ENCODE peak calls at places on chromosomes 3 and 15, in six cellular contexts. D is cardiac fibroblast, T is NB4, G is fibroblast of pulmonary artery, E is left lung, M is IMR-90. X is an unnamed sample.

GRCh38 chr3:87088366-87088983 is 97.5 kb upstream of the VGLL3 start:
- DNase-seq in G (peak; percentile 18), M (no peak), E (no peak), T (no peak), D (peak; percentile 38), X (no peak)

GRCh38 chr3:192130534-192131132 is 596.7 kb downstream of the FGF12 start:
- DNase-seq in T (peak; percentile 46), G (peak; percentile 36), E (peak; percentile 30), M (peak; percentile 2), D (peak; percentile 60), X (peak; percentile 1)

GRCh38 chr3:132034486-132035464 is at the start of gene CPNE4:
- DNase-seq in E (peak; percentile 72), D (peak; percentile 79), G (peak; percentile 74), T (peak; percentile 80), M (peak; percentile 51), X (peak; percentile 46)

GRCh38 chr3:188734395-188734794 is 437.4 kb upstream of the TPRG1 start:
- DNase-seq in E (no peak), D (no peak), T (no peak), M (no peak), G (no peak), X (no peak)

GRCh38 chr3:127457094-127457475 is 133.4 kb downstream of the TPRA1 start:
- DNase-seq in M (peak; percentile 60), E (peak; percentile 36), G (peak; percentile 80), D (peak; percentile 65), T (no peak), X (no peak)

GRCh38 chr3:177589921-177590336 is 392.6 kb upstream of the TBL1XR1 start:
- DNase-seq in G (peak; percentile 95), E (no peak), M (peak; percentile 93), D (peak; percentile 97), T (no peak), X (peak; percentile 89)

GRCh38 chr3:177357352-177358084 is 160.2 kb upstream of the TBL1XR1 start:
- DNase-seq in E (peak; percentile 42), T (peak; percentile 86), G (peak; percentile 86), M (peak; percentile 89), D (peak; percentile 94), X (peak; percentile 52)

GRCh38 chr3:132488136-132488535 is 70.8 kb downstream of the DNAJC13 start:
- DNase-seq in G (no peak), D (no peak), M (no peak), T (no peak), E (no peak), X (no peak)

GRCh38 chr3:14841836-14842235 is 23.1 kb downstream of the FGD5 start:
- DNase-seq in M (no peak), E (no peak), D (no peak), G (no peak), T (no peak), X (no peak)

GRCh38 chr3:75737831-75738493 is 47.4 kb downstream of the ZNF717 start:
- DNase-seq in M (peak; percentile 10), E (no peak), T (peak; percentile 19), D (peak; percentile 45), G (peak; percentile 25), X (no peak)

GRCh38 chr3:194117114-194117845 is 18.7 kb upstream of the HES1 start:
- DNase-seq in M (no peak), D (no peak), E (no peak), T (no peak), G (no peak), X (no peak)

DNA sequence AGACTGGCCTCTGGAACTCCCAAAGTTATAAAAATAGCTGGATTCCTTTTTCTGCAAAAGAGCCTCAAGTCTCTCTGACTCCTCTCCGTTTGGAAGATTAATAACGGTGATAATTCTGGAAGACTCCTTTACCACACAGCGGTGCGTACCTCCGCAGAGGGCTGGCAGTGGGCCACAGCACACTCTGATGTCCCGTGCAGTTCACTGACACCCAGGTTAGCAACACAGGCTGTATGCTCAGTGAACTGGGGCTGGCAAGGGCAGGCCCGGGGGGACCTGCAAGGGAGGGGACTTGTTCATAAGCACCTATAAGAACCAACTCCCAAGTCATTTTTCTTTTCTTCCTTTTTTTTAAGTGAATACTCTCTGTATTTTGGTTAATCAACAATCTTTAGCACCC is 120.3 kb upstream of the TJP1 start:
- DNase-seq in G (no peak), T (no peak), E (no peak), M (no peak), D (no peak), X (no peak)
- H3K4me3 ChIP-seq in G (no peak overlapping the region), T (no peak overlapping the region), E (no peak overlapping the region), M (no peak overlapping the region), D (no peak overlapping the region), X (no peak overlapping the region)

GRCh38 chr15:68114356-68114755 is 60.2 kb downstream of the PIAS1 start:
- DNase-seq in D (peak; percentile 47), G (peak; percentile 37), E (no peak), M (peak; percentile 54), T (peak; percentile 16), X (no peak)
- H3K4me3 ChIP-seq in D (peak overlapping the region; percentile 41), G (peak overlapping the region; percentile 51), E (peak overlapping the region; percentile 19), M (peak overlapping the region; percentile 24), T (peak overlapping the region; percentile 47), X (no peak overlapping the region)

GRCh38 chr3:85482193-85482450 is 523.3 kb downstream of the CADM2 start:
- DNase-seq in D (no peak), M (no peak), G (no peak), E (no peak), T (no peak), X (no peak)

GRCh38 chr3:85481411-85482192 is 522.8 kb downstream of the CADM2 start:
- DNase-seq in T (no peak), E (no peak), G (no peak), D (peak; percentile 31), M (no peak), X (no peak)

GRCh38 chr3:85475346-85475745 is 516.6 kb downstream of the CADM2 start:
- DNase-seq in E (no peak), T (no peak), G (no peak), D (peak; percentile 6), M (no peak), X (no peak)

GRCh38 chr3:85476891-85477495 is 518.2 kb downstream of the CADM2 start:
- DNase-seq in D (no peak), M (no peak), G (no peak), T (no peak), E (no peak), X (no peak)
- H3K4me3 ChIP-seq in D (no peak overlapping the region), M (no peak overlapping the region), G (no peak overlapping the region), T (no peak overlapping the region), E (no peak overlapping the region), X (no peak overlapping the region)

GRCh38 chr3:138937690-138938055 is 9.3 kb downstream of the FOXL2 start:
- DNase-seq in T (no peak), M (no peak), G (no peak), E (no peak), D (no peak), X (no peak)

GRCh38 chr3:138938056-138938876 is 8.7 kb downstream of the FOXL2 start:
- DNase-seq in E (no peak), M (no peak), G (no peak), T (peak; percentile 32), D (no peak), X (no peak)

GRCh38 chr3:138935505-138935863 is 11.5 kb downstream of the FOXL2 start:
- DNase-seq in E (no peak), M (no peak), G (no peak), D (no peak), T (no peak), X (no peak)

GRCh38 chr3:138935864-138936762 is 10.8 kb downstream of the FOXL2 start:
- DNase-seq in G (peak; percentile 55), M (peak; percentile 29), D (peak; percentile 60), E (peak; percentile 69), T (peak; percentile 84), X (no peak)

GRCh38 chr3:138936763-138937689 is 9.9 kb downstream of the FOXL2 start:
- DNase-seq in M (no peak), D (no peak), E (no peak), T (peak; percentile 13), G (no peak), X (no peak)
- H3K4me3 ChIP-seq in M (no peak overlapping the region), D (no peak overlapping the region), E (no peak overlapping the region), T (no peak overlapping the region), G (no peak overlapping the region), X (no peak overlapping the region)

GRCh38 chr15:52797625-52798501 is 7.7 kb upstream of the ONECUT1 start:
- DNase-seq in D (no peak), E (no peak), G (no peak), T (no peak), M (no peak), X (no peak)
- H3K4me3 ChIP-seq in D (no peak overlapping the region), E (no peak overlapping the region), G (no peak overlapping the region), T (no peak overlapping the region), M (no peak overlapping the region), X (no peak overlapping the region)

GRCh38 chr15:66658057-66658456 is 44.0 kb upstream of the SMAD6 start:
- DNase-seq in E (no peak), D (no peak), G (no peak), M (no peak), T (no peak), X (no peak)
- H3K4me3 ChIP-seq in E (no peak overlapping the region), D (no peak overlapping the region), G (no peak overlapping the region), M (no peak overlapping the region), T (no peak overlapping the region), X (no peak overlapping the region)